ENCODE peak calls at places on chromosomes 3 and 15, in nine cellular contexts. F is neural crest cell; Q is globus pallidus; M is stimulated activated CD8-positive, alpha-beta memory T cell treated with anti-CD3 and anti-CD28 coated beads, Interleukin-4, amount 100 ng/mL, for 24 hours; R is ELR; Y is CD4-positive, alpha-beta T cell; J is GDM1; X is naive B cell; L is activated CD4-positive, alpha-beta T cell treated with anti-CD3 and anti-CD28 coated beads for 24 hours. V is an unnamed sample.
A peak's percentile ranks its signal among the peaks of the same experiment; 100 is the strongest.

GRCh38 chr3:20958161-20958560 is 772.2 kb upstream of the SGO1 start:
- DNase-seq in R (no peak), F (no peak), Y (no peak), M (no peak), J (no peak), L (no peak), Q (no peak), X (no peak), V (no peak)

GRCh38 chr3:159032311-159032710 is 230.5 kb downstream of the MFSD1 start:
- DNase-seq in R (peak; percentile 86), X (no peak), F (no peak), M (no peak), L (no peak), Q (no peak), J (no peak), Y (no peak), V (no peak)

GRCh38 chr3:120102232-120102631 is 8.0 kb upstream of the GSK3B start:
- DNase-seq in Y (no peak), L (no peak), X (no peak), R (no peak), M (no peak), Q (no peak), J (no peak), F (no peak), V (no peak)

GRCh38 chr15:78437107-78437761 is 782 bp upstream of the IREB2 start:
- DNase-seq in F (no peak), Y (no peak), Q (no peak), R (no peak), X (no peak), L (no peak), M (no peak), J (no peak), V (no peak)

GRCh38 chr3:181782306-181782924 is 70.7 kb downstream of the SOX2 start:
- DNase-seq in F (no peak), J (no peak), M (no peak), Y (no peak), L (no peak), Q (no peak), X (no peak), R (peak; percentile 28), V (no peak)

GRCh38 chr15:59244337-59244736 is 37.7 kb downstream of the LDHAL6B start:
- DNase-seq in Q (no peak), L (no peak), R (no peak), M (no peak), Y (no peak), F (no peak), X (no peak), J (no peak), V (no peak)

GRCh38 chr3:184352897-184353545 is 8.4 kb downstream of the CLCN2 start:
- DNase-seq in J (no peak), L (no peak), X (no peak), R (no peak), M (no peak), F (no peak), Q (no peak), Y (no peak), V (no peak)

GRCh38 chr15:66720206-66721010 is 18.4 kb downstream of the SMAD6 start:
- DNase-seq in Y (no peak), L (no peak), R (peak; percentile 78), F (no peak), J (no peak), Q (no peak), M (no peak), X (no peak), V (peak; percentile 94)

GRCh38 chr15:65092046-65092770 is 15.7 kb downstream of the KBTBD13 start:
- DNase-seq in M (no peak), X (no peak), Q (no peak), J (no peak), F (no peak), R (no peak), L (no peak), Y (no peak), V (no peak)

GRCh38 chr3:4977889-4978258 is 1.4 kb upstream of the BHLHE40 start:
- DNase-seq in Q (no peak), L (no peak), R (no peak), M (no peak), X (no peak), F (no peak), Y (no peak), J (no peak), V (peak; percentile 79)

GRCh38 chr3:156389151-156389760 is 165.7 kb downstream of the SSR3 start:
- DNase-seq in R (no peak), Y (no peak), Q (no peak), X (no peak), M (no peak), J (no peak), L (no peak), F (no peak), V (no peak)

GRCh38 chr15:88021601-88022000 is 234.9 kb downstream of the NTRK3 start:
- DNase-seq in R (peak; percentile 66), F (no peak), J (no peak), X (no peak), Q (no peak), L (no peak), M (no peak), Y (no peak), V (no peak)

GRCh38 chr15:34889486-34889885 is 80.1 kb downstream of the AQR start:
- DNase-seq in L (no peak), X (no peak), Y (no peak), Q (no peak), M (no peak), R (peak; percentile 58), J (no peak), F (no peak), V (no peak)

GRCh38 chr3:30476373-30477082 is 129.9 kb upstream of the TGFBR2 start:
- DNase-seq in J (no peak), R (peak; percentile 54), Y (no peak), F (no peak), M (no peak), X (no peak), L (no peak), Q (no peak), V (no peak)

GRCh38 chr3:183202004-183202722 is 39.6 kb upstream of the LAMP3 start:
- DNase-seq in R (no peak), Q (no peak), X (no peak), L (no peak), M (no peak), F (no peak), J (no peak), Y (peak; percentile 16), V (no peak)

GRCh38 chr3:193870376-193871092 is 265.4 kb upstream of the HES1 start:
- DNase-seq in M (no peak), Q (no peak), L (no peak), J (no peak), F (no peak), Y (no peak), R (peak; percentile 64), X (no peak), V (no peak)

GRCh38 chr15:80404057-80404718 is at the start of gene ARNT2:
- DNase-seq in Y (no peak), M (no peak), Q (peak; percentile 72), R (peak; percentile 22), X (no peak), L (no peak), F (peak; percentile 54), J (no peak), V (no peak)

GRCh38 chr3:152438181-152438580 is 169.5 kb downstream of the MBNL1 start:
- DNase-seq in X (no peak), M (no peak), R (no peak), Y (no peak), L (no peak), J (no peak), F (no peak), Q (no peak), V (no peak)

GRCh38 chr3:171844873-171845272 is 1.7 kb downstream of the TMEM212 start:
- DNase-seq in J (no peak), X (no peak), R (no peak), Q (no peak), Y (no peak), L (no peak), F (no peak), M (no peak), V (no peak)

GRCh38 chr3:49104427-49105291 is at the start of gene QARS1:
- DNase-seq in F (peak; percentile 91), R (peak; percentile 93), J (peak; percentile 76), M (peak; percentile 84), Y (peak; percentile 82), X (peak; percentile 86), Q (peak; percentile 94), L (peak; percentile 81), V (peak; percentile 94)

GRCh38 chr15:33126559-33127290 is 67.8 kb downstream of the FMN1 start:
- DNase-seq in J (peak; percentile 44), F (no peak), L (peak; percentile 45), M (peak; percentile 46), X (no peak), Q (peak; percentile 35), Y (peak; percentile 74), R (peak; percentile 95), V (peak; percentile 94)

GRCh38 chr15:23385886-23386430 is 31.4 kb downstream of the GOLGA8S start:
- DNase-seq in J (no peak), R (no peak), Y (no peak), F (no peak), X (no peak), L (no peak), M (no peak), Q (no peak), V (no peak)

GRCh38 chr15:45581919-45582318 is 5.3 kb upstream of the BLOC1S6 start:
- DNase-seq in L (no peak), F (no peak), M (no peak), R (no peak), X (no peak), Y (no peak), J (no peak), Q (no peak), V (no peak)

GRCh38 chr3:141279074-141279945 is 47.7 kb downstream of the PXYLP1 start:
- DNase-seq in L (no peak), X (no peak), F (no peak), R (peak; percentile 56), Q (no peak), M (no peak), J (no peak), Y (no peak), V (peak; percentile 48)

GRCh38 chr3:119551525-119552063 is 7.8 kb downstream of the CD80 start:
- DNase-seq in Q (no peak), Y (no peak), F (no peak), X (no peak), L (no peak), M (no peak), J (no peak), R (no peak), V (no peak)

GRCh38 chr3:87397210-87397609 is 120.8 kb upstream of the POU1F1 start:
- DNase-seq in L (no peak), R (peak; percentile 16), X (no peak), J (no peak), Q (no peak), F (no peak), Y (no peak), M (no peak), V (no peak)

GRCh38 chr3:58058654-58059263 is 50.5 kb downstream of the FLNB start:
- DNase-seq in Q (no peak), Y (no peak), L (no peak), R (peak; percentile 82), J (no peak), X (no peak), F (no peak), M (no peak), V (no peak)

GRCh38 chr15:77538011-77538410 is 94.7 kb downstream of the LINGO1 start:
- DNase-seq in X (peak; percentile 57), F (no peak), R (no peak), Q (peak; percentile 88), L (no peak), M (no peak), J (no peak), Y (no peak), V (no peak)

GRCh38 chr3:58013973-58014649 is 5.9 kb downstream of the FLNB start:
- DNase-seq in X (no peak), R (peak; percentile 73), L (no peak), J (no peak), F (no peak), Q (peak; percentile 16), M (no peak), Y (no peak), V (no peak)

GRCh38 chr15:51108933-51109550 is 14.3 kb upstream of the TNFAIP8L3 start:
- DNase-seq in Q (no peak), R (peak; percentile 57), X (no peak), M (no peak), F (no peak), L (no peak), J (no peak), Y (no peak), V (no peak)

GRCh38 chr15:60052796-60053195 is 48.7 kb downstream of the FOXB1 start:
- DNase-seq in X (no peak), F (no peak), J (no peak), Q (no peak), R (peak; percentile 30), M (no peak), L (no peak), Y (no peak), V (no peak)